ENCODE peak calls at places on chromosomes 16 and 17, in ten cellular contexts. O is A549, Q is lower leg skin, I is spleen, M is body of pancreas, U is adrenal gland, T is Peyer's patch, D is tibial nerve, X is GM12892, J is transverse colon. P is an unnamed sample.

GRCh38 chr16:57084257-57084770 is 8.1 kb upstream of the CPNE2 start:
- DNase-seq in Q (peak), J (peak), T (peak), I (peak), O (peak), D (peak), X (peak), U (peak), M (peak), P (peak)

GRCh38 chr17:68707032-68707431 is 105.9 kb upstream of the FAM20A start:
- DNase-seq in D (no peak), M (no peak), Q (no peak), X (no peak), J (no peak), O (no peak), I (no peak), T (no peak), U (no peak), P (no peak)

GRCh38 chr17:71613996-71614395 is 506.8 kb upstream of the SOX9 start:
- DNase-seq in M (no peak), U (no peak), O (no peak), I (no peak), T (no peak), D (no peak), Q (no peak), J (no peak), X (no peak), P (no peak)

GRCh38 chr16:52494145-52494544 is 52.8 kb downstream of the TOX3 start:
- DNase-seq in Q (no peak), M (no peak), J (no peak), I (no peak), O (no peak), T (no peak), X (no peak), D (no peak), U (no peak), P (no peak)

GRCh38 chr17:55161935-55162555 is 102.7 kb upstream of the HLF start:
- DNase-seq in X (no peak), M (no peak), I (no peak), Q (no peak), D (no peak), T (no peak), J (no peak), O (peak), U (no peak), P (no peak)

GRCh38 chr16:75263291-75263962 is 12.0 kb upstream of the BCAR1 start:
- DNase-seq in T (no peak), I (no peak), U (no peak), X (no peak), M (no peak), Q (no peak), O (no peak), J (no peak), D (no peak), P (no peak)

GRCh38 chr16:21566891-21567414 is 32.4 kb upstream of the METTL9 start:
- DNase-seq in T (peak), D (no peak), Q (no peak), I (no peak), O (no peak), J (peak), M (no peak), X (no peak), U (no peak), P (no peak)

GRCh38 chr17:75273968-75274708 is 3.1 kb upstream of the MIF4GD start:
- DNase-seq in M (no peak), J (no peak), T (no peak), O (peak), Q (no peak), U (peak), I (peak), D (no peak), X (no peak), P (no peak)

GRCh38 chr16:23801387-23801786 is 34.4 kb upstream of the PRKCB start:
- DNase-seq in M (peak), X (peak), I (peak), U (peak), Q (peak), O (peak), D (peak), T (peak), J (peak), P (peak)

GRCh38 chr17:45672301-45672700 is 111.8 kb upstream of the CRHR1 start:
- DNase-seq in O (no peak), U (no peak), Q (no peak), D (no peak), J (no peak), I (no peak), X (peak), M (no peak), T (no peak), P (no peak)

GRCh38 chr17:64507418-64507766 is 615 bp downstream of the CEP95 start:
- DNase-seq in M (no peak), Q (peak), X (no peak), O (peak), U (peak), D (peak), J (no peak), T (no peak), I (no peak), P (no peak)

GRCh38 chr17:784143-784542 is 2.0 kb downstream of the MRM3 start:
- DNase-seq in X (no peak), O (no peak), J (no peak), M (no peak), I (no peak), T (no peak), D (no peak), U (no peak), Q (no peak), P (no peak)

GRCh38 chr16:71895679-71896385 is 501 bp downstream of the IST1 start:
- DNase-seq in J (peak), I (peak), M (peak), U (peak), D (peak), O (peak), T (peak), X (no peak), Q (peak), P (peak)

GRCh38 chr17:50608700-50609375 is 25.8 kb upstream of the ABCC3 start:
- DNase-seq in O (no peak), Q (no peak), I (no peak), D (no peak), J (no peak), U (no peak), X (no peak), T (no peak), M (no peak), P (no peak)

GRCh38 chr17:75036643-75037268 is 10.0 kb downstream of the ATP5PD start:
- DNase-seq in T (peak), Q (peak), M (peak), O (peak), U (peak), J (peak), I (peak), X (no peak), D (peak), P (peak)

GRCh38 chr17:20095366-20096080 is 86.4 kb downstream of the SPECC1 start:
- DNase-seq in U (peak), D (peak), O (peak), I (no peak), T (no peak), M (peak), X (no peak), Q (peak), J (peak), P (peak)

GRCh38 chr17:2040219-2040827 is 1.5 kb upstream of the OVCA2 start:
- DNase-seq in T (no peak), U (no peak), X (no peak), I (no peak), Q (no peak), M (no peak), J (no peak), O (no peak), D (no peak), P (no peak)

GRCh38 chr17:2040942-2041560 is 771 bp upstream of the OVCA2 start:
- DNase-seq in X (no peak), Q (no peak), T (no peak), U (peak), O (no peak), J (no peak), I (peak), M (no peak), D (no peak), P (no peak)

GRCh38 chr17:2042355-2042929 is 620 bp downstream of the OVCA2 start:
- DNase-seq in J (no peak), U (no peak), D (no peak), T (no peak), I (peak), Q (no peak), O (peak), M (no peak), X (no peak), P (no peak)

GRCh38 chr17:2043785-2044184 is 2.0 kb downstream of the OVCA2 start:
- DNase-seq in U (peak), D (no peak), T (no peak), Q (no peak), X (no peak), O (peak), I (no peak), M (no peak), J (no peak), P (no peak)

DNA sequence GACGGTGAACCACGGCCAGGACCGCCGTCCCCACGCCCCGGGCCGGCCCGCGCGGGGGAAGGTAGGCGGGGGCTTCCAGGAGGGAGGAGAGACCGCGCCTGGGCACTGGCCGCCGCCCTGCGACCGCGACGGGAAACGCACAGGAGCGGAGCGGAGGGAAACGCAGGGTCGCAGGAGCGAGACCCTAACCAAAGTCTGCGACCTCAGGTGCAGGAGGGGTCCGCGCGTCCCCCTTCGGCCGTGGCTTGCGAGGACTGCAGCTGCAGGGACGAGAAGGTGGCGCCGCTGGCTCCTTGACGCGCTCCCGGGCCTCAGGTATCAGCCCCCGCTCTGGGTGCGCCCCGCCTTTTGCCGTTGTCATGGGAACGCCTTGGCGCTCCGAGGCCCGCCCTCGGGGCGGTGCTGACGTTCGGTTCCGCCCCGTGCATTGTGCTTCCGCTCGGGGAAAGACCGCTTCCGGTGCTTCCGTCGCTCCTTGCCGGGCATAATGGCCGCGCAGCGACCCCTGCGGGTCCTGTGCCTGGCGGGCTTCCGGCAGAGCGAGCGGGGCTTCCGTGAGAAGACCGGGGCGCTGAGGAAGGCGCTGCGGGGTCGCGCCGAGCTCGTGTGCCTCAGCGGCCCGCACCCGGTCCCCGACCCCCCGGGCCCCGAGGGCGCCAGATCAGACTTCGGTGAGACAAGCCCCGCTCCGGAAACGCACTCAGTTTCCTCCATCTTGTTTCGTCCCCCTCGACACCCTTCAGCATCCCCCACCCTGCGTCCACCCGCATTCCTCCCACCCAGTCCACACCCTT is at the start of gene OVCA2:
- DNase-seq in O (peak), U (peak), I (peak), Q (peak), X (peak), T (peak), M (peak), J (peak), D (peak), P (peak)
- TF ChIP-seq POLR2A in O (peak), U (peak), I (no peak), Q (no peak), X (peak), T (peak), M (peak), J (peak), D (no peak), P (peak)

DNA sequence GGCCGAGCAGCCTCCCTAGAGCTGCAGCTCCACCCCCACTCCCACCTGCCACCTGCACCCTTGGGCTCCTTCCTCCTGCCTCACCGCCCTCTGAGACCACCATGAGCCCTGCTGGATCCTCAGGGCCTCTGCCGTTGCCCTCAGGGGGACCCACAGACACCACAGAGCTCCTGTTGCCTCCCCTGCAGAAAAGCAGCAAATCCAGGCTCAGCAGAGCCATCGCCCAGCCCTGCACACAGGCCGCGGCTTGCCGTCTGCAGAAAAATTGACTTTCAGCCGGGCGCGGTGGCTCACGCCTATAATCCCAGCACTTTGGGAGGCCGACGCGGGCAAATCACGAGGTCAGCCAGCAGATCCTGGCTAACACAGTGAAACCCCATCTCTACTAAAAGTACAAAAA is 7.0 kb upstream of the PPP1R27 start:
- DNase-seq in M (no peak), O (no peak), U (no peak), J (no peak), X (no peak), D (no peak), T (no peak), I (no peak), Q (no peak), P (no peak)
- TF ChIP-seq POLR2A in M (peak), O (no peak), U (no peak), J (no peak), X (no peak), D (no peak), T (no peak), I (no peak), Q (no peak), P (no peak)

DNA sequence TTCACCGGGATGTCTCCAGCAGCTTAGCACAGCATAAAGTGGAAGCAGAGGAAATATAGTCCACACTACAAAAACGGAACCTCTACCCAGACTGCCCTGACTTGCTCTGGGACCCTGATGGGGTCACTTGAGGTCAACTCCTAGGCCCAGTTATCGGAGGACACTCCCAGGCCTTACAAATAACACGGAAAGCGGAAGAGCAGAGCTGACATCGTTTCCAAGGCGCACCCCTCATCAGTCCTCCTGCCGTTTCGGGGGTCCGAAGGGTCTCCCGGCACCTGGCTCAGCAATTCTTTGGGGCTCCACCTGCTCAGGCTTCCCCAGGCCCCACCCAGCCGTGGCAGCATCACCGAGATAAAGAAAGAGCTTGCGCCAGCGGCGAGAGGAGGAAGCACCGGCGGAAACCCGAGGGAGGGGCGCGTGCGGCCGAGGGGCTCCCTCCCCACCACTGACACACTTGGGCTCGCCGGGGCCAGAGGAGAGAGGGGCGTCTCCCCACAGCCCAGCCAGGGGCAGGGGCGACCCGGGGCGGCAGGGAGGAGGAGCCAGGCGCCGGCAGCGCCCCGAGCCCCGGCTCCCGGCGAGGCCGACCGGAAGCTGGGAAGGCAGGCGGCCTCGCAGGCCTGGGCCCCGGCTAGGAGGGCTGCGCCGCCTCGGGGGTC is 727 bp downstream of the CORO7 start:
- DNase-seq in O (no peak), X (peak), I (peak), T (peak), U (peak), D (peak), J (peak), M (peak), Q (no peak), P (no peak)
- TF ChIP-seq POLR2A in O (no peak), X (peak), I (no peak), T (peak), U (no peak), D (peak), J (peak), M (no peak), Q (no peak), P (no peak)

DNA sequence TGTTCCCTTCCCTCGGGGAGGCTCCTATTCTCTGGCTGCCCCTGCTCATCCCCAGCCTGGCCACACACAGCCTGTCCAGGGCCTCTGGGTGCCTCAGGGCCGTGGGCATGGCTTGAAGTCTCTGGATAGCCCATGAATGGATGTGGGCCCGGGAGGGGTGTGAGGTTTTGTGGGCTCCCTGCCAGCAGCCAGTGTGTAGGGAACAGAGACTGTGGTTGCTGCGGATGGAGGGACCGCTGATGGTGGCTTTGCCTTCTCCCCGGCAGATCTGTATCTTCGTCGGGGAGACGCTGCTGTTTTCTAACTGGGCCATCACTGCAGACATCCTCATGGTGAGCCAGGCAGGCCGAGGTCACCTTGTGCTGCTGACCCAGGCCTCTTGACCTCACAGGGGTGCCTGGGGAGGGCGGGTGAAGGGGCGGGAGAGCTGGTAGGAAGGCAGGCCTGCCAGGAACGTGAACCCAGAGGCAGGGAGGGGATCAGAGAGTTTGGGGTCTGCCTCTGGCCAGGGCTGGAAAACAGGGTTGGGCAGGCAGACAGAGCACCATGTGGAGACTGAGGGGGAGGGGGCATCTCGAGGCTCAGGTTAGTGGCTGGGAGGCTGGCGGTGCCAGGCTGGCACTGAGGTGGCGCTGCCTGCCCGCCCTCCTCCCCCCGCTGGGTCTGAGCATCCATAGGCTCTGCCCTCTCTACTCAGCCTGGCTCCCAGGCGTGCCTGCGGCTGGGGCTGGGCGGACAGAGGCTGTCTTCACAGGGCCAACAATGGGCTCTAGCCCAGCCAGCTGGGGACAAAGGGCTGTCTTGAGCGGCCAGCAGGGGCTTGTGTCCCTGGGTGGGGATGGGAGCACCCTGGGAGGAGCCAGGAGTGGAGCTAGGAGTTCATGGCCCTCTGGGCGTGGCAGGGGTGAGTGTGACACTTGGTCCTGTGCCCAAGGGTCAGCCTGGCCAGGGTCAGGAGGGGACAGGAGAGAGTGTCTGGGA is 21.4 kb downstream of the MYBBP1A start:
- DNase-seq in J (peak), M (peak), D (no peak), T (peak), Q (no peak), X (no peak), O (peak), I (no peak), U (no peak), P (no peak)
- TF ChIP-seq POLR2A in J (no peak), M (no peak), D (no peak), T (no peak), Q (no peak), X (no peak), O (peak), I (no peak), U (no peak), P (no peak)

GRCh38 chr16:30184430-30185140 is 1.2 kb downstream of the CORO1A start:
- DNase-seq in O (no peak), D (no peak), T (peak), U (peak), X (no peak), M (peak), J (peak), I (peak), Q (no peak), P (no peak)
- TF ChIP-seq POLR2A in O (no peak), D (no peak), T (no peak), U (no peak), X (peak), M (no peak), J (no peak), I (no peak), Q (no peak), P (no peak)

GRCh38 chr16:31186176-31186575 is 6.2 kb downstream of the FUS start:
- DNase-seq in D (no peak), X (no peak), M (no peak), Q (no peak), O (no peak), J (no peak), I (peak), U (no peak), T (no peak), P (no peak)
- TF ChIP-seq POLR2A in D (no peak), X (no peak), M (no peak), Q (no peak), O (no peak), J (no peak), I (no peak), U (no peak), T (no peak), P (no peak)

DNA sequence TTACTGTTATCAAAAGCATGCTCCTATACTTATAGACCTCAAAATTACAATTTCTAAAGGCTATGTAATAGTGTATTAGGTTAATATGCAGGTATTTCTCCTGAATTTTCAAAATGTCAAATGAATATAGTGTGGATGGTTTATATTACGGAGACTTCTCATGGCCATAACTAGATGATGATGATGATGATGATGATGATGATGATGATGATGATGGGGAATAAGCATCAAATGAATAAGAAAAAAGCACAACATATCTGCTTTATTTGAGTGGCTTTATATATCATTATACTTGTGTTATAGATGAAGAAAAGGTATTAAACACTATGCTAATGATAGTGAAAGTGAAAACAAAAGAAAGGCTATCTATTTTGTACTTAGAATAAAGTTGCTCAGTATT is 53.9 kb downstream of the CDC27 start:
- DNase-seq in D (no peak), O (no peak), X (no peak), I (no peak), T (no peak), U (no peak), J (no peak), M (no peak), Q (no peak), P (no peak)
- TF ChIP-seq POLR2A in D (no peak), O (no peak), X (no peak), I (no peak), T (no peak), U (no peak), J (no peak), M (no peak), Q (no peak), P (no peak)